ENCODE peak calls at places on chromosome 15, in six cellular contexts. K is GM23338, G is PC-3, Y is neural progenitor cell, I is MM.1S, R is hepatocyte. E is an unnamed sample.

GRCh38 chr15:69736161-69736560 is 283.5 kb downstream of the RPLP1 start:
- DNase-seq in K (no peak), G (no peak), Y (no peak), I (no peak), R (no peak), E (no peak)

GRCh38 chr15:56758770-56759449 is 25.6 kb upstream of the ZNF280D start:
- DNase-seq in K (no peak), G (peak), Y (no peak), I (no peak), R (no peak), E (peak)

GRCh38 chr15:48628832-48629231 is 16.7 kb downstream of the FBN1 start:
- DNase-seq in K (no peak), G (no peak), Y (no peak), I (no peak), R (no peak), E (peak)

GRCh38 chr15:40103124-40103858 is 5.4 kb downstream of the BMF start:
- DNase-seq in K (peak), G (peak), Y (peak), I (no peak), R (peak), E (peak)

GRCh38 chr15:66294932-66295235 is 1.5 kb downstream of the DIS3L start:
- DNase-seq in K (no peak), G (no peak), Y (no peak), I (no peak), R (peak), E (peak)

GRCh38 chr15:59516655-59517461 is 78.9 kb downstream of the FAM81A start:
- DNase-seq in K (no peak), G (no peak), Y (no peak), I (peak), R (no peak), E (no peak)

GRCh38 chr15:84937144-84937543 is 44.5 kb upstream of the PDE8A start:
- DNase-seq in K (no peak), G (no peak), Y (no peak), I (no peak), R (no peak), E (no peak)

GRCh38 chr15:69885182-69886041 is 212.3 kb downstream of the TLE3 start:
- DNase-seq in K (no peak), G (no peak), Y (peak), I (no peak), R (no peak), E (no peak)

GRCh38 chr15:89401636-89402252 is 67.1 kb upstream of the POLG start:
- DNase-seq in K (no peak), G (peak), Y (no peak), I (peak), R (no peak), E (peak)
- TF ChIP-seq EZH2 in K (peak), G (no peak), Y (peak), I (no peak), R (peak), E (no peak)

GRCh38 chr15:27828721-27829120 is 270.4 kb downstream of the OCA2 start:
- DNase-seq in K (no peak), G (no peak), Y (no peak), I (no peak), R (no peak), E (no peak)
- TF ChIP-seq EZH2phosphoT487 in K (no peak), G (no peak), Y (no peak), I (no peak), R (no peak), E (no peak)

GRCh38 chr15:89749951-89750559 is 994 bp downstream of the MESP1 start:
- DNase-seq in K (no peak), G (peak), Y (peak), I (peak), R (no peak), E (no peak)
- TF ChIP-seq EZH2 in K (no peak), G (no peak), Y (peak), I (no peak), R (peak), E (no peak)

GRCh38 chr15:62569460-62570404 is 404.6 kb upstream of the C2CD4B start:
- DNase-seq in K (no peak), G (peak), Y (no peak), I (no peak), R (peak), E (peak)

GRCh38 chr15:62570405-62570783 is 405.3 kb upstream of the C2CD4B start:
- DNase-seq in K (no peak), G (no peak), Y (no peak), I (no peak), R (no peak), E (no peak)

GRCh38 chr15:62571072-62571471 is 406.0 kb upstream of the C2CD4B start:
- DNase-seq in K (no peak), G (no peak), Y (no peak), I (no peak), R (no peak), E (no peak)

GRCh38 chr15:62573856-62574255 is 408.8 kb upstream of the C2CD4B start:
- DNase-seq in K (no peak), G (no peak), Y (no peak), I (no peak), R (no peak), E (no peak)

DNA sequence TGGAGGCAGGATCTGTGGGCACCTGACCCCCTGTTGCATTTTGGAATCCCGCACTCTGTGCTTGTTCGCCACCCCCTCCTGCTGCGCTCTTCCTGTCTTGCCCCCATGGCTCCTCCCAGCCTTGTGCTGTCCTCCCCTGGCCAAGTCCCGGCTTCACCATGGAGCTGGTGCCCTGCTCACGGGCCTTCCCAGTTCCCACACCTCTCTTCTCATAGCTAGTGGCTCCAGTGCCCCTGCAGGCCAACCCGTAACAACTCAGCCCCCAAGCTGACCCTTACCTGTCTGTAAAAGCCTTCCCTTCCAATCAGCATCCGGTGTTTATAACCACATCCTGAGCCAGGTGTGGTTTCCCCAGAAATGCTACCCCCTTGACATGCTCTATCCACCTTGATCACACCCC is 407.7 kb upstream of the C2CD4B start:
- DNase-seq in K (peak), G (no peak), Y (no peak), I (no peak), R (no peak), E (no peak)
- TF ChIP-seq EZH2phosphoT487 in K (no peak), G (no peak), Y (no peak), I (no peak), R (no peak), E (no peak)